ENCODE peak calls at places on chromosome 6, in five cellular contexts. O is nephron progenitor cell; P is LHCN-M2; E is activated effector memory CD4-positive, alpha-beta T cell treated with anti-CD3 and anti-CD28 coated beads, Interleukin-2, amount 50 U/mL, for 16 hours; N is foreskin fibroblast. R is an unnamed sample.

GRCh38 chr6:88763160-88763559 is 200.3 kb downstream of the RNGTT start:
- DNase-seq in N (no peak), P (no peak), O (no peak), E (no peak), R (no peak)

GRCh38 chr6:11120273-11121005 is 8.9 kb upstream of the ERVFRD-1 start:
- DNase-seq in P (peak), O (no peak), N (peak), E (no peak), R (no peak)

GRCh38 chr6:63816979-63817436 is 181.4 kb downstream of the PHF3 start:
- DNase-seq in P (peak), E (no peak), N (peak), O (no peak), R (peak)

GRCh38 chr6:107216197-107216933 is 101.0 kb upstream of the BEND3 start:
- DNase-seq in P (no peak), O (no peak), E (no peak), N (no peak), R (no peak)

GRCh38 chr6:37306026-37306425 is 47.8 kb upstream of the RNF8 start:
- DNase-seq in O (no peak), E (no peak), N (no peak), P (no peak), R (no peak)

GRCh38 chr6:113490356-113490755 is 366.8 kb upstream of the MARCKS start:
- DNase-seq in E (no peak), O (no peak), N (no peak), P (no peak), R (no peak)

GRCh38 chr6:1388927-1389790 is at the start of gene FOXF2:
- DNase-seq in P (no peak), O (peak), N (peak), E (no peak), R (peak)

GRCh38 chr6:150702675-150703074 is 103.0 kb downstream of the PLEKHG1 start:
- DNase-seq in E (no peak), N (no peak), O (no peak), P (no peak), R (no peak)

GRCh38 chr6:64520050-64520449 is 884.4 kb downstream of the PHF3 start:
- DNase-seq in E (no peak), O (no peak), N (peak), P (peak), R (peak)

GRCh38 chr6:144305985-144306384 is 20.9 kb downstream of the UTRN start:
- DNase-seq in P (peak), N (peak), O (no peak), E (no peak), R (no peak)

GRCh38 chr6:15879372-15880261 is 216.8 kb upstream of the DTNBP1 start:
- DNase-seq in E (peak), O (no peak), P (peak), N (peak), R (no peak)

GRCh38 chr6:147218797-147219196 is 14.6 kb downstream of the STXBP5 start:
- DNase-seq in N (no peak), O (no peak), P (no peak), E (no peak), R (no peak)

GRCh38 chr6:45472383-45472782 is 94.6 kb upstream of the SUPT3H start:
- DNase-seq in E (no peak), P (peak), O (no peak), N (peak), R (no peak)

GRCh38 chr6:124800222-124800621 is 162.0 kb upstream of the RNF217 start:
- DNase-seq in P (no peak), N (no peak), E (no peak), O (no peak), R (peak)

GRCh38 chr6:134235937-134236751 is 81.8 kb downstream of the SGK1 start:
- DNase-seq in E (no peak), N (peak), O (no peak), P (peak), R (no peak)

GRCh38 chr6:113048741-113049140 is 701.6 kb downstream of the RFPL4B start:
- DNase-seq in O (no peak), E (no peak), P (no peak), N (peak), R (no peak)

GRCh38 chr6:169342655-169343054 is 89.0 kb upstream of the THBS2 start:
- DNase-seq in P (no peak), N (no peak), E (no peak), O (no peak), R (no peak)

GRCh38 chr6:214428-214827 is 77.9 kb upstream of the DUSP22 start:
- DNase-seq in O (no peak), N (no peak), E (no peak), P (no peak), R (no peak)

GRCh38 chr6:89148016-89148750 is 2.3 kb downstream of the PM20D2 start:
- DNase-seq in E (peak), O (no peak), P (peak), N (peak), R (no peak)

GRCh38 chr6:100382767-100383195 is 81.9 kb downstream of the SIM1 start:
- DNase-seq in E (no peak), N (peak), O (no peak), P (peak), R (no peak)

GRCh38 chr6:148711833-148712653 is 34.8 kb upstream of the UST start:
- DNase-seq in P (no peak), O (no peak), E (no peak), N (peak), R (no peak)